ENCODE peak calls at places on chromosome 16, in four cellular contexts. T is mammary epithelial cell, Y is right lobe of liver, B is H9. C is an unnamed sample.

GRCh38 chr16:11032000-11032921 is 87.9 kb downstream of the CLEC16A start:
- DNase-seq in T (peak; percentile 23), Y (no peak), B (no peak), C (no peak)

GRCh38 chr16:12157510-12158093 is 181.1 kb downstream of the SNX29 start:
- DNase-seq in T (no peak), Y (no peak), B (no peak), C (no peak)

GRCh38 chr16:79008869-79009179 is 591.7 kb downstream of the MAF start:
- DNase-seq in T (peak; percentile 78), Y (no peak), B (no peak), C (peak; percentile 73)

GRCh38 chr16:48435319-48435682 is 50.1 kb upstream of the SIAH1 start:
- DNase-seq in T (no peak), Y (no peak), B (no peak), C (no peak)

GRCh38 chr16:53766304-53767016 is 62.5 kb downstream of the FTO start:
- DNase-seq in T (no peak), Y (no peak), B (no peak), C (no peak)

GRCh38 chr16:2036200-2036966 is 9.7 kb downstream of the NHERF2 start:
- DNase-seq in T (no peak), Y (peak; percentile 69), B (no peak), C (no peak)

GRCh38 chr16:84144301-84144858 is 597 bp downstream of the HSDL1 start:
- DNase-seq in T (peak; percentile 14), Y (peak; percentile 49), B (no peak), C (peak; percentile 22)

GRCh38 chr16:63695347-63695746 is 1426.5 kb downstream of the CDH11 start:
- DNase-seq in T (no peak), Y (no peak), B (no peak), C (no peak)

GRCh38 chr16:83717308-83717707 is 90.5 kb upstream of the HSBP1 start:
- DNase-seq in T (no peak), Y (no peak), B (peak; percentile 63), C (no peak)

GRCh38 chr16:76970087-76970744 is 220.8 kb upstream of the MON1B start:
- DNase-seq in T (peak; percentile 4), Y (no peak), B (no peak), C (no peak)

GRCh38 chr16:72400257-72401078 is 228.5 kb upstream of the PMFBP1 start:
- DNase-seq in T (peak; percentile 28), Y (no peak), B (peak; percentile 60), C (peak; percentile 53)

GRCh38 chr16:89123831-89124100 is 30.1 kb downstream of the ACSF3 start:
- DNase-seq in T (no peak), Y (no peak), B (no peak), C (no peak)

GRCh38 chr16:74226361-74226979 is 70.1 kb upstream of the PSMD7 start:
- DNase-seq in T (no peak), Y (no peak), B (no peak), C (peak; percentile 26)

GRCh38 chr16:89596061-89596689 is 17.3 kb upstream of the DPEP1 start:
- DNase-seq in T (no peak), Y (no peak), B (no peak), C (no peak)

GRCh38 chr16:48564544-48565444 is 45.2 kb downstream of the N4BP1 start:
- DNase-seq in T (no peak), Y (no peak), B (no peak), C (no peak)

GRCh38 chr16:85987750-85988078 is 88.8 kb downstream of the IRF8 start:
- DNase-seq in T (no peak), Y (no peak), B (no peak), C (peak; percentile 63)

GRCh38 chr16:19084879-19085278 is 17.5 kb downstream of the COQ7 start:
- DNase-seq in T (no peak), Y (no peak), B (no peak), C (no peak)

GRCh38 chr16:85657267-85657650 is 31.5 kb downstream of the GINS2 start:
- DNase-seq in T (no peak), Y (no peak), B (no peak), C (no peak)

GRCh38 chr16:84868829-84869457 is 49.2 kb downstream of the CRISPLD2 start:
- DNase-seq in T (no peak), Y (no peak), B (no peak), C (no peak)

GRCh38 chr16:74713325-74713724 is 12.7 kb upstream of the MLKL start:
- DNase-seq in T (no peak), Y (no peak), B (no peak), C (no peak)

GRCh38 chr16:16797239-16797638 is 418.3 kb downstream of the NPIPA7 start:
- DNase-seq in T (no peak), Y (no peak), B (no peak), C (no peak)

GRCh38 chr16:8674413-8675022 is at the start of gene ABAT:
- DNase-seq in T (peak; percentile 86), Y (peak; percentile 96), B (peak; percentile 92), C (peak; percentile 97)

GRCh38 chr16:12771341-12771798 is 32.3 kb downstream of the CPPED1 start:
- DNase-seq in T (peak; percentile 48), Y (peak; percentile 89), B (no peak), C (no peak)

GRCh38 chr16:55567382-55567781 is 898 bp downstream of the CAPNS2 start:
- DNase-seq in T (peak; percentile 43), Y (no peak), B (no peak), C (peak; percentile 20)

GRCh38 chr16:55508271-55508921 is 476 bp upstream of the LPCAT2 start:
- DNase-seq in T (no peak), Y (no peak), B (no peak), C (no peak)

GRCh38 chr16:84218176-84218776 is 21.5 kb downstream of the KCNG4 start:
- DNase-seq in T (no peak), Y (no peak), B (no peak), C (no peak)

GRCh38 chr16:56950881-56951771 is 10.6 kb upstream of the CETP start:
- DNase-seq in T (peak; percentile 16), Y (no peak), B (peak; percentile 78), C (no peak)

GRCh38 chr16:23754594-23755483 is at the start of gene CHP2:
- DNase-seq in T (peak; percentile 20), Y (no peak), B (peak; percentile 58), C (peak; percentile 20)

GRCh38 chr16:47204736-47205499 is 61.2 kb upstream of the NETO2 start:
- DNase-seq in T (no peak), Y (no peak), B (no peak), C (no peak)

GRCh38 chr16:86432048-86432447 is 78.3 kb upstream of the FOXF1 start:
- DNase-seq in T (no peak), Y (no peak), B (no peak), C (no peak)

GRCh38 chr16:69187387-69187890 is 475 bp downstream of the SNTB2 start:
- DNase-seq in T (peak; percentile 40), Y (peak; percentile 64), B (peak; percentile 56), C (peak; percentile 40)

GRCh38 chr16:82801361-82801760 is 174.6 kb downstream of the CDH13 start:
- DNase-seq in T (peak; percentile 32), Y (no peak), B (no peak), C (no peak)

GRCh38 chr16:6016530-6017184 is 919.1 kb upstream of the EEF2KMT start:
- DNase-seq in T (peak; percentile 14), Y (no peak), B (peak; percentile 45), C (peak; percentile 13)

GRCh38 chr16:13923703-13924298 is 3.8 kb downstream of the ERCC4 start:
- DNase-seq in T (peak; percentile 24), Y (no peak), B (no peak), C (peak; percentile 36)

GRCh38 chr16:57277586-57277985 is 6.9 kb downstream of the PLLP start:
- DNase-seq in T (peak; percentile 96), Y (no peak), B (no peak), C (peak; percentile 99)

GRCh38 chr16:30949655-30950515 is 1.0 kb downstream of the ORAI3 start:
- DNase-seq in T (peak; percentile 98), Y (peak; percentile 98), B (peak; percentile 87), C (peak; percentile 88)
- H3K27ac ChIP-seq in T (peak overlapping the region; percentile 55), Y (peak overlapping the region; percentile 96), B (no peak overlapping the region), C (peak overlapping the region; percentile 98)

DNA sequence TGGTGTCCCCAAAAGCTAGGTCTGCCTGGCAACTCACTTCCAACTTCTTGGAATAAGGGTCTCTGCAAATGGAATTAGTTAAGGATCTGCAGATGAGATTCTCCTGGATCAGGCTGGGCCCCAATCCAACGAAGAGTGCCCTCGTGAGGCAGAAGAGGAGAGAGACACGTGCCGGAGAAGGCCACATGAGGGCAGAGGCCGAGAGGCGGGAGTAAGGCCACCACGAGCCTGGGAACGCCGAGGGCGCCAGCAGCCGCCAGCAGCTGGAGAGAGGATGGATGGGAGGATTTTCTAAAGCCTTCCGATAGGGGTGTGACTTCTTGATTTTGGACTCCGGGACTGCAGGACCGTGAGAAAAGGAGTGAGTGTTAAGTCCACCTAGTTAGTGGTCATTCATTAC is 76.3 kb downstream of the JPH3 start:
- DNase-seq in T (no peak), Y (no peak), B (no peak), C (no peak)
- TF ChIP-seq CTCF in T (peak; percentile 19), Y (no peak), B (no peak), C (no peak)

DNA sequence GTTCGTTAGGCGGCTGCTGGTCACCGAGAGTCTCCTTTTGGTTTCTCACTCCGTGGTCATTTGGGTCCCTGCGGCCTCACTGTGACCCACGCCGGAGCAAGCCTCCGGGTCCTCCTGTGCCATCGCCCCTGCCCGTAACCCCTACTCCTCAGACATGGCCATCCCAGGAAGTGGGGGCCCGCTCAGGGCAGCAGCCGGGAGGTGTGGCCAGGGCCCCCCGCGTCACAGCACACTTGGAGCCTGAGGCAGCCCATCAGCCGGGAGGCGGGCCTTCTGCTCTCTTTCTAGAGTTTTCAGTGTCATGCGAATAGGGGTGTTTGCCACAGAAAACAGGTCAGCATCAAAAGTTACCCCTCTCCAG is 7.9 kb upstream of the WFIKKN1 start:
- DNase-seq in T (no peak), Y (no peak), B (peak; percentile 43), C (no peak)
- H3K27ac ChIP-seq in T (peak overlapping the region; percentile 29), Y (no peak overlapping the region), B (no peak overlapping the region), C (peak overlapping the region; percentile 97)

DNA sequence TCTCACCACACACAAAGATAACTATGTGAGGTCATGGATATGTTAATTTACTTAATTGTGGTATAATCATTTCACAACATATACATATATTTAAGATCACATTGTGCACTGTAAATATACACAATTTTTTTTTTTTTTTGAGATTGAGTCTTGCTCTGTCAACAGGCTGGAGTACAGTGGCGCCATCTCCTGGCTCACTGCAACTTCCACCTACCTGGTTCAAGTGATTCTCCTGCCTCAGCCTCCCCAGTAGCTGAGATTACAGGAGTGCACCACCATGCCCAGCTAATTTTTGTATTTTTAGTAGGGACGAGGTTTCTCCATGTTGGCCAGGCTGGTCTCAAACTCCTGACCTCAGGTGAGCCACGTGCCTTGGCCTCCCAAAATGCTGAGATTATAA is 11.5 kb upstream of the PRSS54 start:
- DNase-seq in T (peak; percentile 21), Y (no peak), B (no peak), C (no peak)
- TF ChIP-seq CTCF in T (peak; percentile 69), Y (peak; percentile 46), B (peak; percentile 62), C (peak; percentile 49)

DNA sequence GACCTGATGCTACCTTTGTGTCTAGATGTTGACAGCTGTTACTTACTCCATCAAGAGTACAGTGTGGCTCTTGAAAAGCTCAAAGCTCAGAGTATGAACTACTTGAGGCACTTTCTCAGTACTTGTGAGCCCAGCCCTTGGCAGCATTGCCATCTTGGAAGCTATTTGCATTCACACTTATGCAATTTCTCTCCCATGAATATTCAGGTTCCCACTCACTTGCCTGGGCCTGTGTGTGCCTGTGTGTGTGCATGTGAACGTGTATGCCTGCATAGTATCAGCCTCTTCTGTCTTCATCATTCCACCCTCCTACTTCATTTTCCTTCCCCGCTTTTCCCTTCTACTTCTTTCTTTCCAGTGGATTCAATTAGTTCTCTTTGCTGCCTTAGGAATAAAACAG is 58.7 kb downstream of the HS3ST4 start:
- DNase-seq in T (no peak), Y (no peak), B (no peak), C (no peak)
- H3K27ac ChIP-seq in T (no peak overlapping the region), Y (no peak overlapping the region), B (no peak overlapping the region), C (no peak overlapping the region)

GRCh38 chr16:50266337-50267091 is at the start of gene ADCY7:
- DNase-seq in T (peak; percentile 22), Y (peak; percentile 52), B (peak; percentile 57), C (peak; percentile 60)
- TF ChIP-seq CTCF in T (no peak), Y (no peak), B (no peak), C (no peak)